ENCODE peak calls at places on chromosomes 13 and 19, in eight cellular contexts. M is EL; O is midbrain; S is esophagus squamous epithelium; Y is AG08395; Z is NT2/D1; X is fibroblast of the conjunctiva; I is CD4-positive, alpha-beta T cell. P is an unnamed sample.

GRCh38 chr19:1140673-1141072 is 33.4 kb downstream of the SBNO2 start:
- DNase-seq in M (no peak), O (no peak), S (no peak), Y (no peak), Z (no peak), X (no peak), I (no peak), P (no peak)

GRCh38 chr13:53151692-53152421 is 123.2 kb downstream of the OLFM4 start:
- DNase-seq in M (peak), O (peak), S (no peak), Y (peak), Z (peak), X (peak), I (no peak), P (peak)

GRCh38 chr13:65057986-65058385 is 2172.2 kb downstream of the PCDH9 start:
- DNase-seq in M (peak), O (no peak), S (no peak), Y (no peak), Z (no peak), X (no peak), I (no peak), P (no peak)

GRCh38 chr19:48516536-48516935 is 4.9 kb upstream of the LMTK3 start:
- DNase-seq in M (no peak), O (no peak), S (no peak), Y (no peak), Z (no peak), X (no peak), I (no peak), P (no peak)

GRCh38 chr13:29679357-29680050 is 84.0 kb upstream of the SLC7A1 start:
- DNase-seq in M (no peak), O (no peak), S (no peak), Y (no peak), Z (no peak), X (no peak), I (no peak), P (no peak)

GRCh38 chr13:92187378-92187989 is 789.1 kb downstream of the GPC5 start:
- DNase-seq in M (peak), O (no peak), S (no peak), Y (peak), Z (peak), X (no peak), I (no peak), P (no peak)

GRCh38 chr13:36382030-36382429 is 35.8 kb upstream of the SPART start:
- DNase-seq in M (no peak), O (no peak), S (no peak), Y (no peak), Z (no peak), X (no peak), I (no peak), P (no peak)

GRCh38 chr13:75495938-75496337 is 14.0 kb upstream of the TBC1D4 start:
- DNase-seq in M (peak), O (no peak), S (no peak), Y (peak), Z (no peak), X (no peak), I (no peak), P (no peak)

GRCh38 chr13:45219123-45219891 is 18.5 kb upstream of the KCTD4 start:
- DNase-seq in M (peak), O (no peak), S (no peak), Y (no peak), Z (no peak), X (no peak), I (no peak), P (no peak)

GRCh38 chr19:51366999-51367564 is 894 bp upstream of the ETFB start:
- DNase-seq in M (no peak), O (no peak), S (no peak), Y (no peak), Z (no peak), X (no peak), I (peak), P (peak)

GRCh38 chr19:8005534-8006256 is at the start of gene ELAVL1:
- DNase-seq in M (peak), O (peak), S (peak), Y (peak), Z (peak), X (peak), I (peak), P (peak)

GRCh38 chr19:8206147-8207087 is 2.8 kb upstream of the CERS4 start:
- DNase-seq in M (no peak), O (no peak), S (no peak), Y (no peak), Z (peak), X (no peak), I (no peak), P (no peak)

GRCh38 chr19:29526730-29527499 is 1.1 kb downstream of the VSTM2B start:
- DNase-seq in M (no peak), O (no peak), S (no peak), Y (no peak), Z (no peak), X (no peak), I (no peak), P (no peak)

GRCh38 chr19:34962945-34963530 is 991 bp downstream of the ZNF792 start:
- DNase-seq in M (no peak), O (no peak), S (no peak), Y (peak), Z (no peak), X (no peak), I (no peak), P (no peak)

P was measured in CD8-positive, alpha-beta memory T cell.